ENCODE peak calls at places on chromosomes 1 and 21, in four cellular contexts. D, I, T and R are unnamed samples.

GRCh38 chr21:44947930-44948331 is 8.1 kb downstream of the SLX9 start:
- DNase-seq in D (no peak), I (no peak), T (no peak), R (no peak)

GRCh38 chr21:20875741-20876140 is 122.5 kb upstream of the NCAM2 start:
- DNase-seq in D (peak; percentile 17), I (no peak), T (no peak), R (no peak)

GRCh38 chr1:152697701-152698600 is at the start of gene LCE2A:
- DNase-seq in D (no peak), I (no peak), T (no peak), R (no peak)

GRCh38 chr1:50060279-50060678 is 36.5 kb upstream of the AGBL4 start:
- DNase-seq in D (no peak), I (no peak), T (no peak), R (no peak)

GRCh38 chr1:48079096-48079495 is 81.9 kb upstream of the TRABD2B start:
- DNase-seq in D (no peak), I (no peak), T (no peak), R (no peak)

GRCh38 chr1:45035631-45036301 is 23.7 kb downstream of the UROD start:
- DNase-seq in D (no peak), I (no peak), T (no peak), R (no peak)

GRCh38 chr1:100721502-100722205 is 2.1 kb downstream of the VCAM1 start:
- DNase-seq in D (no peak), I (no peak), T (peak; percentile 96), R (no peak)

GRCh38 chr21:34800797-34801518 is 132.2 kb downstream of the CLIC6 start:
- DNase-seq in D (peak; percentile 18), I (no peak), T (peak; percentile 46), R (no peak)

GRCh38 chr1:75727571-75727970 is 3.1 kb downstream of the ACADM start:
- DNase-seq in D (no peak), I (no peak), T (no peak), R (no peak)

GRCh38 chr1:35873243-35873642 is 9.8 kb upstream of the AGO1 start:
- DNase-seq in D (no peak), I (no peak), T (no peak), R (no peak)

GRCh38 chr1:228987736-228988506 is 252.6 kb downstream of the RHOU start:
- DNase-seq in D (no peak), I (no peak), T (no peak), R (no peak)

GRCh38 chr1:200890818-200891773 is 3.6 kb upstream of the INAVA start:
- DNase-seq in D (peak; percentile 97), I (peak; percentile 86), T (peak; percentile 19), R (peak; percentile 83)

GRCh38 chr1:27609618-27610240 is 5.8 kb upstream of the AHDC1 start:
- DNase-seq in D (no peak), I (no peak), T (no peak), R (no peak)

GRCh38 chr1:23417570-23417969 is 7.0 kb downstream of the TCEA3 start:
- DNase-seq in D (no peak), I (no peak), T (no peak), R (no peak)

DNA sequence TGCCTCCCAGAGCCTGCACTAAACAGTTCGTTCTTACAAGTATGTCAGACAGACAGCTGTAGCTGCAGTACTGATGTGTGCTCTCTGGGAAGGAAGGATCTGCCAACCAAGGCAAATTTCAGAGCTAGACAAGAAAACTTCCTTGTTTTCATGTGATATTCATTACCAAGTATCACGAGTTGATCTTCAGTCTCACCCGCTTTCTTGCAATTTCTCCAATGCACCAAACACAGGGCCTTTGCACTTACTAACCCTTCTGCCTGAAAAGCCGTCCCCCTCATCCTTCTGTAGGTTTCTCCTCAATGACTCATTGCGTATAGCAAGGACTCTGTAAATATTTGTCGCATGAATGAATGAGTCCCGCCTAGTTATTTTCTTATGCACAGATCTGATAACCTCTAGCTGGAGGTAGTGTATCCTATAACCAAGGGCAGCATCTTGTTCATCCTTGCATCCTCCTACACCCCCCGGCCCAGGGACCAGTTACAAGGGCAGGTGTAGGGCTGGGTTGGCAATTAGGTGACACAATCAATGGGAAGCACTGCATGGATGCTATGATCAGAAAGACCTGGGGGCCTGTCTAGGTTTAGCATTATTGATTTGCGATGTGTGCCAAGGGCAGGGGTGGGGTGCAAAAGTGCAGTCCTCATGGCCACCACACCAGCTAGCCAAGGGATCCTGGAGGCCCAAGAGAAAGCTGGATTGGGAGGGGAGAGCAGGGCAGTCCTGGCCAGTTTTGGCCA is 51.3 kb upstream of the GPR157 start:
- DNase-seq in D (no peak), I (no peak), T (peak; percentile 62), R (no peak)
- H3K9ac ChIP-seq in D (no peak overlapping the region), I (no peak overlapping the region), T (no peak overlapping the region), R (no peak overlapping the region)

GRCh38 chr1:6023346-6023745 is 22.3 kb upstream of the KCNAB2 start:
- DNase-seq in D (no peak), I (no peak), T (no peak), R (no peak)

GRCh38 chr1:6026095-6026809 is 19.4 kb upstream of the KCNAB2 start:
- DNase-seq in D (peak; percentile 88), I (peak; percentile 83), T (peak; percentile 30), R (peak; percentile 92)

GRCh38 chr1:6027591-6027990 is 18.1 kb upstream of the KCNAB2 start:
- DNase-seq in D (no peak), I (no peak), T (no peak), R (no peak)

GRCh38 chr1:6024376-6024775 is 21.3 kb upstream of the KCNAB2 start:
- DNase-seq in D (no peak), I (no peak), T (no peak), R (no peak)

GRCh38 chr1:6025269-6026094 is 20.2 kb upstream of the KCNAB2 start:
- DNase-seq in D (no peak), I (no peak), T (peak; percentile 21), R (no peak)
- H3K23ac ChIP-seq in D (no peak overlapping the region), I (no peak overlapping the region), T (no peak overlapping the region), R (no peak overlapping the region)

GRCh38 chr1:231334079-231334666 is 3.5 kb downstream of the EXOC8 start:
- DNase-seq in D (no peak), I (no peak), T (no peak), R (no peak)
- H3K9ac ChIP-seq in D (peak overlapping the region; percentile 2), I (no peak overlapping the region), T (no peak overlapping the region), R (no peak overlapping the region)

GRCh38 chr1:32892368-32893197 is 6.3 kb downstream of the HPCA start:
- DNase-seq in D (peak; percentile 88), I (peak; percentile 93), T (no peak), R (peak; percentile 90)
- H3K23ac ChIP-seq in D (no peak overlapping the region), I (no peak overlapping the region), T (no peak overlapping the region), R (no peak overlapping the region)

GRCh38 chr1:162026906-162027305 is 3.2 kb upstream of the OLFML2B start:
- DNase-seq in D (no peak), I (no peak), T (no peak), R (no peak)

GRCh38 chr1:162021124-162021523 is 2.5 kb downstream of the OLFML2B start:
- DNase-seq in D (no peak), I (no peak), T (no peak), R (no peak)

GRCh38 chr1:162022626-162023025 is 1.0 kb downstream of the OLFML2B start:
- DNase-seq in D (no peak), I (no peak), T (no peak), R (no peak)

GRCh38 chr1:162023181-162023546 is 505 bp downstream of the OLFML2B start:
- DNase-seq in D (no peak), I (no peak), T (no peak), R (no peak)

GRCh38 chr1:162023547-162024501 is at the start of gene OLFML2B:
- DNase-seq in D (peak; percentile 68), I (peak; percentile 88), T (peak; percentile 76), R (peak; percentile 81)
- H3K9ac ChIP-seq in D (peak within 1 kb of the TSS; percentile 64), I (peak within 1 kb of the TSS; percentile 25), T (peak within 1 kb of the TSS; percentile 56), R (peak within 1 kb of the TSS; percentile 3)

GRCh38 chr1:1780598-1781525 is 2.6 kb upstream of the NADK start:
- DNase-seq in D (no peak), I (no peak), T (no peak), R (no peak)
- H3K23ac ChIP-seq in D (no peak overlapping the region), I (no peak overlapping the region), T (no peak overlapping the region), R (no peak overlapping the region)